ENCODE peak calls at places on chromosomes 5 and 9, in nine cellular contexts. Z is ELF-1; F is lung; C is neuronal stem cell; B is HL-60; R is activated CD4-positive, alpha-beta T cell treated with anti-CD3 and anti-CD28 coated beads, Interleukin-2, amount 10 ng/mL, durations not matched to agents 7 days and 5 days; G is HFFc6; H is fibroblast of lung; O is AG04449. M is an unnamed sample.

GRCh38 chr5:4023701-4024100 is 428.1 kb downstream of the IRX1 start:
- DNase-seq in Z (no peak), F (no peak), C (no peak), B (no peak), R (no peak), G (no peak), H (no peak), O (no peak), M (no peak)

GRCh38 chr9:109013678-109014145 is 413 bp upstream of the CTNNAL1 start:
- DNase-seq in Z (peak; percentile 85), F (no peak), C (no peak), B (no peak), R (no peak), G (no peak), H (no peak), O (no peak), M (peak; percentile 41)

GRCh38 chr9:91541744-91542143 is 118.1 kb upstream of the NFIL3 start:
- DNase-seq in Z (no peak), F (no peak), C (no peak), B (no peak), R (no peak), G (no peak), H (peak; percentile 23), O (no peak), M (no peak)

GRCh38 chr5:133421394-133421793 is 190.9 kb downstream of the FSTL4 start:
- DNase-seq in Z (peak; percentile 62), F (no peak), C (no peak), B (no peak), R (peak; percentile 19), G (peak; percentile 3), H (no peak), O (no peak), M (no peak)

GRCh38 chr5:54302267-54302687 is 8.1 kb downstream of the ARL15 start:
- DNase-seq in Z (no peak), F (no peak), C (no peak), B (peak; percentile 34), R (no peak), G (no peak), H (peak; percentile 46), O (peak; percentile 33), M (no peak)

GRCh38 chr5:43785198-43785597 is 182.2 kb downstream of the NNT start:
- DNase-seq in Z (no peak), F (no peak), C (no peak), B (no peak), R (no peak), G (no peak), H (no peak), O (no peak), M (no peak)

GRCh38 chr5:137833463-137833862 is 34.2 kb upstream of the MYOT start:
- DNase-seq in Z (peak; percentile 33), F (no peak), C (no peak), B (no peak), R (no peak), G (peak; percentile 70), H (peak; percentile 56), O (peak; percentile 44), M (no peak)

GRCh38 chr9:34079181-34079580 is 30.5 kb upstream of the UBAP2 start:
- DNase-seq in Z (no peak), F (no peak), C (no peak), B (no peak), R (no peak), G (peak; percentile 41), H (peak; percentile 11), O (no peak), M (no peak)

GRCh38 chr5:31095796-31096195 is 97.7 kb upstream of the CDH6 start:
- DNase-seq in Z (no peak), F (no peak), C (no peak), B (no peak), R (no peak), G (no peak), H (no peak), O (no peak), M (no peak)

GRCh38 chr5:158814521-158814920 is 285.2 kb downstream of the EBF1 start:
- DNase-seq in Z (no peak), F (no peak), C (no peak), B (no peak), R (no peak), G (no peak), H (no peak), O (no peak), M (peak; percentile 26)

GRCh38 chr9:127854169-127854833 is at the start of gene ENG:
- DNase-seq in Z (peak; percentile 75), F (peak; percentile 66), C (no peak), B (no peak), R (peak; percentile 22), G (peak; percentile 63), H (peak; percentile 57), O (no peak), M (no peak)

GRCh38 chr9:133031496-133031911 is 707 bp downstream of the GTF3C5 start:
- DNase-seq in Z (peak; percentile 27), F (no peak), C (no peak), B (peak; percentile 52), R (no peak), G (no peak), H (no peak), O (no peak), M (no peak)

GRCh38 chr5:120767171-120767820 is 303.2 kb downstream of the PRR16 start:
- DNase-seq in Z (no peak), F (no peak), C (no peak), B (no peak), R (no peak), G (peak; percentile 51), H (peak; percentile 93), O (no peak), M (peak; percentile 63)

GRCh38 chr9:122029898-122030297 is 63.2 kb downstream of the TTLL11 start:
- DNase-seq in Z (no peak), F (no peak), C (no peak), B (no peak), R (no peak), G (no peak), H (no peak), O (no peak), M (no peak)

GRCh38 chr9:20903214-20903613 is 128.2 kb downstream of the HACD4 start:
- DNase-seq in Z (no peak), F (no peak), C (no peak), B (no peak), R (no peak), G (no peak), H (no peak), O (no peak), M (no peak)

GRCh38 chr5:138962619-138963370 is 87.7 kb upstream of the LRRTM2 start:
- DNase-seq in Z (peak; percentile 40), F (no peak), C (peak; percentile 82), B (no peak), R (no peak), G (no peak), H (no peak), O (no peak), M (no peak)

M was measured in fibroblast of the conjunctiva.